ENCODE peak calls at places on chromosomes 16 and 17, in seven cellular contexts. One of them, this sample, is unnamed.

GRCh38 chr16:23842137-23842600 is 6.4 kb downstream of the PRKCB start:
- DNase-seq in PC-3: no peak
- DNase-seq in HCT116: no peak
- DNase-seq in GM23248: no peak
- DNase-seq in neural progenitor cell: no peak
- DNase-seq in GM23338: no peak
- DNase-seq in MM.1S: no peak
- DNase-seq in this sample: no peak

GRCh38 chr16:85446846-85447656 is 166.1 kb upstream of the GSE1 start:
- DNase-seq in PC-3: no peak
- DNase-seq in HCT116: no peak
- DNase-seq in GM23248: no peak
- DNase-seq in neural progenitor cell: no peak
- DNase-seq in GM23338: no peak
- DNase-seq in MM.1S: peak; percentile 78
- DNase-seq in this sample: no peak

GRCh38 chr17:41906465-41907184 is 12.1 kb downstream of the ACLY start:
- DNase-seq in PC-3: no peak
- DNase-seq in HCT116: no peak
- DNase-seq in GM23248: no peak
- DNase-seq in neural progenitor cell: no peak
- DNase-seq in GM23338: no peak
- DNase-seq in MM.1S: no peak
- DNase-seq in this sample: no peak

GRCh38 chr17:42027961-42028790 is 8.3 kb downstream of the NKIRAS2 start:
- DNase-seq in PC-3: peak; percentile 18
- DNase-seq in HCT116: peak; percentile 39
- DNase-seq in GM23248: peak; percentile 44
- DNase-seq in neural progenitor cell: peak; percentile 71
- DNase-seq in GM23338: peak; percentile 92
- DNase-seq in MM.1S: no peak
- DNase-seq in this sample: peak; percentile 46

GRCh38 chr16:397135-397661 is at the start of gene NME4:
- DNase-seq in PC-3: peak; percentile 14
- DNase-seq in HCT116: no peak
- DNase-seq in GM23248: peak; percentile 77
- DNase-seq in neural progenitor cell: peak; percentile 77
- DNase-seq in GM23338: peak; percentile 76
- DNase-seq in MM.1S: peak; percentile 37
- DNase-seq in this sample: peak; percentile 73

GRCh38 chr17:3750296-3750695 is 26.6 kb downstream of the HASPIN start:
- DNase-seq in PC-3: no peak
- DNase-seq in HCT116: no peak
- DNase-seq in GM23248: no peak
- DNase-seq in neural progenitor cell: no peak
- DNase-seq in GM23338: no peak
- DNase-seq in MM.1S: no peak
- DNase-seq in this sample: no peak

GRCh38 chr17:10702574-10702973 is 5.2 kb downstream of the ADPRM start:
- DNase-seq in PC-3: no peak
- DNase-seq in HCT116: no peak
- DNase-seq in GM23248: no peak
- DNase-seq in neural progenitor cell: no peak
- DNase-seq in GM23338: peak; percentile 4
- DNase-seq in MM.1S: no peak
- DNase-seq in this sample: no peak

GRCh38 chr17:31321481-31321880 is at the start of gene EVI2A:
- DNase-seq in PC-3: peak; percentile 69
- DNase-seq in HCT116: no peak
- DNase-seq in GM23248: peak; percentile 80
- DNase-seq in neural progenitor cell: peak; percentile 3
- DNase-seq in GM23338: peak; percentile 20
- DNase-seq in MM.1S: peak; percentile 97
- DNase-seq in this sample: no peak

GRCh38 chr17:11999715-12000114 is 2.4 kb upstream of the ZNF18 start:
- DNase-seq in PC-3: no peak
- DNase-seq in HCT116: no peak
- DNase-seq in GM23248: no peak
- DNase-seq in neural progenitor cell: no peak
- DNase-seq in GM23338: no peak
- DNase-seq in MM.1S: no peak
- DNase-seq in this sample: no peak

GRCh38 chr17:3818786-3819185 is 17.8 kb upstream of the ITGAE start:
- DNase-seq in PC-3: peak; percentile 30
- DNase-seq in HCT116: no peak
- DNase-seq in GM23248: peak; percentile 46
- DNase-seq in neural progenitor cell: no peak
- DNase-seq in GM23338: no peak
- DNase-seq in MM.1S: no peak
- DNase-seq in this sample: no peak

GRCh38 chr16:1929105-1929504 is 10.9 kb upstream of the HS3ST6 start:
- DNase-seq in PC-3: no peak
- DNase-seq in HCT116: no peak
- DNase-seq in GM23248: peak; percentile 66
- DNase-seq in neural progenitor cell: no peak
- DNase-seq in GM23338: peak; percentile 55
- DNase-seq in MM.1S: peak; percentile 31
- DNase-seq in this sample: no peak

GRCh38 chr17:61368832-61369468 is 30.7 kb upstream of the TBX2 start:
- DNase-seq in PC-3: no peak
- DNase-seq in HCT116: no peak
- DNase-seq in GM23248: no peak
- DNase-seq in neural progenitor cell: peak; percentile 60
- DNase-seq in GM23338: no peak
- DNase-seq in MM.1S: no peak
- DNase-seq in this sample: no peak

GRCh38 chr17:4007346-4008081 is 43.3 kb upstream of the ATP2A3 start:
- DNase-seq in PC-3: no peak
- DNase-seq in HCT116: no peak
- DNase-seq in GM23248: no peak
- DNase-seq in neural progenitor cell: no peak
- DNase-seq in GM23338: peak; percentile 24
- DNase-seq in MM.1S: no peak
- DNase-seq in this sample: no peak

GRCh38 chr16:69494993-69495392 is 70.6 kb downstream of the CYB5B start:
- DNase-seq in PC-3: peak; percentile 3
- DNase-seq in HCT116: peak; percentile 44
- DNase-seq in GM23248: peak; percentile 37
- DNase-seq in neural progenitor cell: peak; percentile 57
- DNase-seq in GM23338: peak; percentile 86
- DNase-seq in MM.1S: no peak
- DNase-seq in this sample: no peak

GRCh38 chr17:73956595-73957465 is 246.6 kb upstream of the RPL38 start:
- DNase-seq in PC-3: peak; percentile 66
- DNase-seq in HCT116: peak; percentile 49
- DNase-seq in GM23248: peak; percentile 50
- DNase-seq in neural progenitor cell: peak; percentile 90
- DNase-seq in GM23338: peak; percentile 95
- DNase-seq in MM.1S: peak; percentile 9
- DNase-seq in this sample: peak; percentile 76

GRCh38 chr17:48241131-48241591 is 133.6 kb downstream of the SNX11 start:
- DNase-seq in PC-3: peak; percentile 87
- DNase-seq in HCT116: peak; percentile 88
- DNase-seq in GM23248: peak; percentile 82
- DNase-seq in neural progenitor cell: no peak
- DNase-seq in GM23338: no peak
- DNase-seq in MM.1S: peak; percentile 78
- DNase-seq in this sample: peak; percentile 25

GRCh38 chr17:49223517-49224197 is 6.9 kb downstream of the PHOSPHO1 start:
- DNase-seq in PC-3: peak; percentile 60
- DNase-seq in HCT116: peak; percentile 21
- DNase-seq in GM23248: peak; percentile 50
- DNase-seq in neural progenitor cell: peak; percentile 77
- DNase-seq in GM23338: peak; percentile 84
- DNase-seq in MM.1S: peak; percentile 42
- DNase-seq in this sample: peak; percentile 57

DNA sequence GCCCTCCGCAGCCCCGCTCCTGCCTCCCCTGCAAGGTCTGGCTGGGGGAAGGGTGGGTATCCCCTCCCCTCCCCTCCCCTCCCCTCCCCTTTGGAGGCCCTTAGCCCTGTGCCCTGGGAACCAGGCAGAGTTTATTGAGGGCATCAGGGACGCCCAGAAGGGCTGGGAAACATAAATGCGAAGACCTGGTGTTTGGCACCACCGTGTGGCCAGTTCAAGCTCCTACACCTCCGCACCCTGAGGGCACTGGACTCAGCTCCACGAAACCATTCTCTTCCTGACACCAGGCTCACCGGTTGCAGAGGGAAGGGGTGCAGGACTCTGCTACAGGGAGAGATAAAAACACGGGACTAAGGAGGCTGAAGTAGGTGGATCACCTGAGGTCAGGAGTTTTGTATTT is 1.0 kb upstream of the AIPL1 start:
- DNase-seq in PC-3: peak; percentile 73
- DNase-seq in HCT116: peak; percentile 46
- DNase-seq in GM23248: peak; percentile 85
- DNase-seq in neural progenitor cell: peak; percentile 86
- DNase-seq in GM23338: peak; percentile 92
- DNase-seq in MM.1S: peak; percentile 54
- DNase-seq in this sample: peak; percentile 83
- TF ChIP-seq EZH2phosphoT487 in PC-3: no peak
- TF ChIP-seq EZH2phosphoT487 in HCT116: no peak
- TF ChIP-seq EZH2phosphoT487 in GM23248: no peak
- TF ChIP-seq EZH2phosphoT487 in neural progenitor cell: no peak
- TF ChIP-seq EZH2phosphoT487 in GM23338: no peak
- TF ChIP-seq EZH2phosphoT487 in MM.1S: no peak
- TF ChIP-seq EZH2phosphoT487 in this sample: no peak

DNA sequence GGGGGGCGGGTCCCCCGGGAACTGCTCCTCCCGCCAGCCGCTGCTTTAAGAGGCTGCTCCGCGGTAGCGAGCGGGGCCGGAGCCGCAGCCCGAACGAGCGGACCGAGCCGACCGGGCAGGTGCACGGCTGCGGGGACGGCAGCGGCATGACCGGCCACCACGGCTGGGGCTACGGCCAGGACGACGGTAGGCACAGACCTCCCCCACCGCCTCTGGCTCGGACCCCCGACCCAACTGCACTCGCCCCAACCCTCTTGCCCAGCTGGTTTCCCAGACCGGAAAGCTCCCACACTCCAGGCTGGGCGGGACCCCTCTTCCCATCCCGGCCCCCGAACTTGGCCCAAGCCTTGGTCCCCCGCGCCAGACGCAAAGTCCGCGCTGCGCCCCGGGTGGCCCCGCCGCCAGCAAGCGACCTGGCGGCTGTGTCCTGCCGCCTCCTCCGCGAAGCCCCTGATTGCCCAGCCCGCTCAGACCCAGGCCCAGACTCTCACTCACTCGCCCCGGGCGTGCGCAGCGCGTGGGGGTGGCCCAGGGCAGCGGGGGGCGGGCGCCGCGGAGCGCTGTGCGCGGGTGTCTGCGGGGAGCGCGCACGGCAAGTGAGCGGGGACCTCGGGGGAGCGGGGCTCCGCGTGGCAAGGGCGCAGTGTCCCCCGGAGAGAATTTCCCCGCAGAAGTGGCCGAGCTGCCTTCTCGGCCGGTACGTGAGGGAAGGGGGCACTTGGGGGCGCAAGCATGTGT is at the start of gene CA7:
- DNase-seq in PC-3: no peak
- DNase-seq in HCT116: no peak
- DNase-seq in GM23248: peak; percentile 23
- DNase-seq in neural progenitor cell: peak; percentile 34
- DNase-seq in GM23338: peak; percentile 62
- DNase-seq in MM.1S: no peak
- DNase-seq in this sample: no peak
- TF ChIP-seq EZH2 in PC-3: peak; percentile 56
- TF ChIP-seq EZH2 in HCT116: no peak
- TF ChIP-seq EZH2 in GM23248: peak; percentile 44
- TF ChIP-seq EZH2 in neural progenitor cell: peak; percentile 95
- TF ChIP-seq EZH2 in GM23338: peak; percentile 44
- TF ChIP-seq EZH2 in MM.1S: no peak
- TF ChIP-seq EZH2 in this sample: peak; percentile 83

DNA sequence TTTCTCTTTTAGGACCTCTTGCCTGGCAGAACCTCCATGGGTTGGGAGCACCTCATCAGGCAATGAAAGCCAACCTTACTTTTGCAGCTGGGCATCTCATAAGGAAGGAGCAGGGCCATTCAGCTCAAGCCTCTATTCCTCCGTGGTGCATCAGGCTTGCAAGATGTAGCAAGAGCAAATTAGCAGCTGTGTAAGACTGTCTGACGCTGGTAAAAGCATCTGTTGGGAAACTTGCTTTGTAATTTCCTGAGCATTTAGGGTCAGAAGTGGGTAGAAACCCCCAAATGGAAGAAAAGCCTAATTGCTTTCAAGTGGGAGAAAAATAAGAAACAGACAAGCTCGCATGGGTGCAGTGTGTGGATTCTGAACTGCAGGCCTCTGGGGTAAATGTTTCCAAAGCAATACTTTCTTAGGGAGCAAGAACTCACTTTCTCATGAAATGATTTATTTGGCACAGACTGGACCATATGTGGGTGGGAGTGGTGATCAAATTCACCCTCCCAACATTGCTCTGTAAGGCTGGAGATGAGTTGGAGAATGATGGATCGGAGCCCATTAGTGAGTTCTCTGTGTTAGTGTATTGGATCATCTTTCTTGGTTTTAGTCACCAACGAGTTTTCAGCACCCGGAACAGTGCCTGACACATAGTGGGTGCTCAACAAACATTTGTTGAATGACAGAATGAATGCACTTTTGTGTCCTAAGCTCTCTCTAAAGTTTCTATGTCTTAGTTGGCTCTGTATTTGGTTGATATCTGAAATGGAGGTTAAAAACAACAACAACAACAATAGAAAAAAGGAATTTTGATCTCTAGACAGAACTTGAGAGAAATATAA is 104.4 kb upstream of the FAM20A start:
- DNase-seq in PC-3: no peak
- DNase-seq in HCT116: no peak
- DNase-seq in GM23248: peak; percentile 91
- DNase-seq in neural progenitor cell: no peak
- DNase-seq in GM23338: no peak
- DNase-seq in MM.1S: no peak
- DNase-seq in this sample: no peak
- TF ChIP-seq EZH2phosphoT487 in PC-3: no peak
- TF ChIP-seq EZH2phosphoT487 in HCT116: no peak
- TF ChIP-seq EZH2phosphoT487 in GM23248: no peak
- TF ChIP-seq EZH2phosphoT487 in neural progenitor cell: no peak
- TF ChIP-seq EZH2phosphoT487 in GM23338: no peak
- TF ChIP-seq EZH2phosphoT487 in MM.1S: no peak
- TF ChIP-seq EZH2phosphoT487 in this sample: no peak

GRCh38 chr17:81393684-81394376 is 1.4 kb upstream of the BAHCC1 start:
- DNase-seq in PC-3: peak; percentile 100
- DNase-seq in HCT116: peak; percentile 100
- DNase-seq in GM23248: peak; percentile 100
- DNase-seq in neural progenitor cell: peak; percentile 100
- DNase-seq in GM23338: peak; percentile 100
- DNase-seq in MM.1S: peak; percentile 99
- DNase-seq in this sample: peak; percentile 100

GRCh38 chr17:81391964-81392908 is 3.0 kb upstream of the BAHCC1 start:
- DNase-seq in PC-3: no peak
- DNase-seq in HCT116: no peak
- DNase-seq in GM23248: peak; percentile 69
- DNase-seq in neural progenitor cell: no peak
- DNase-seq in GM23338: peak; percentile 42
- DNase-seq in MM.1S: no peak
- DNase-seq in this sample: peak; percentile 68

GRCh38 chr17:81391268-81391963 is 3.8 kb upstream of the BAHCC1 start:
- DNase-seq in PC-3: peak; percentile 37
- DNase-seq in HCT116: no peak
- DNase-seq in GM23248: no peak
- DNase-seq in neural progenitor cell: no peak
- DNase-seq in GM23338: no peak
- DNase-seq in MM.1S: no peak
- DNase-seq in this sample: no peak

GRCh38 chr17:81394377-81394747 is 895 bp upstream of the BAHCC1 start:
- DNase-seq in PC-3: peak; percentile 19
- DNase-seq in HCT116: no peak
- DNase-seq in GM23248: peak; percentile 52
- DNase-seq in neural progenitor cell: no peak
- DNase-seq in GM23338: no peak
- DNase-seq in MM.1S: no peak
- DNase-seq in this sample: no peak

GRCh38 chr17:81392909-81393654 is 2.2 kb upstream of the BAHCC1 start:
- DNase-seq in PC-3: peak; percentile 26
- DNase-seq in HCT116: no peak
- DNase-seq in GM23248: peak; percentile 54
- DNase-seq in neural progenitor cell: peak; percentile 88
- DNase-seq in GM23338: peak; percentile 62
- DNase-seq in MM.1S: no peak
- DNase-seq in this sample: no peak
- TF ChIP-seq EZH2 in PC-3: no peak
- TF ChIP-seq EZH2 in HCT116: no peak
- TF ChIP-seq EZH2 in GM23248: no peak
- TF ChIP-seq EZH2 in neural progenitor cell: no peak
- TF ChIP-seq EZH2 in GM23338: peak; percentile 9
- TF ChIP-seq EZH2 in MM.1S: no peak
- TF ChIP-seq EZH2 in this sample: no peak